ENCODE peak calls at places on chromosomes 4 and X, in ten cellular contexts. One of them, this sample, is unnamed.

GRCh38 chrX:40834225-40834624 is 98.9 kb upstream of the MED14 start:
- DNase-seq in neuronal stem cell: no peak
- DNase-seq in neural progenitor cell: no peak
- DNase-seq in CD8-positive, alpha-beta memory T cell: no peak
- DNase-seq in endothelial cell of umbilical vein: no peak
- DNase-seq in PC-9: no peak
- DNase-seq in ascending aorta: no peak
- DNase-seq in right cardiac atrium: no peak
- DNase-seq in breast epithelium: no peak
- DNase-seq in transverse colon: no peak
- DNase-seq in this sample: no peak

GRCh38 chrX:2572740-2573139 is 72.0 kb upstream of the DHRSX start:
- DNase-seq in neuronal stem cell: no peak
- DNase-seq in endothelial cell of umbilical vein: no peak
- DNase-seq in ascending aorta: no peak
- DNase-seq in PC-9: peak; percentile 66
- DNase-seq in transverse colon: no peak
- DNase-seq in CD8-positive, alpha-beta memory T cell: no peak
- DNase-seq in breast epithelium: no peak
- DNase-seq in neural progenitor cell: peak; percentile 22
- DNase-seq in right cardiac atrium: no peak
- DNase-seq in this sample: no peak

GRCh38 chrX:78106651-78106986 is 2.6 kb downstream of the PGK1 start:
- DNase-seq in PC-9: no peak
- DNase-seq in transverse colon: no peak
- DNase-seq in breast epithelium: no peak
- DNase-seq in neural progenitor cell: no peak
- DNase-seq in ascending aorta: no peak
- DNase-seq in CD8-positive, alpha-beta memory T cell: no peak
- DNase-seq in right cardiac atrium: no peak
- DNase-seq in endothelial cell of umbilical vein: peak; percentile 10
- DNase-seq in neuronal stem cell: no peak
- DNase-seq in this sample: no peak

GRCh38 chr4:183337349-183337748 is 15.1 kb upstream of the CLDN24 start:
- DNase-seq in breast epithelium: no peak
- DNase-seq in transverse colon: no peak
- DNase-seq in neural progenitor cell: no peak
- DNase-seq in neuronal stem cell: no peak
- DNase-seq in right cardiac atrium: no peak
- DNase-seq in endothelial cell of umbilical vein: no peak
- DNase-seq in PC-9: no peak
- DNase-seq in ascending aorta: peak; percentile 49
- DNase-seq in CD8-positive, alpha-beta memory T cell: no peak
- DNase-seq in this sample: no peak

GRCh38 chrX:78104447-78105176 is 564 bp downstream of the PGK1 start:
- DNase-seq in CD8-positive, alpha-beta memory T cell: peak; percentile 49
- DNase-seq in breast epithelium: peak; percentile 23
- DNase-seq in transverse colon: peak; percentile 70
- DNase-seq in neuronal stem cell: no peak
- DNase-seq in endothelial cell of umbilical vein: peak; percentile 34
- DNase-seq in right cardiac atrium: peak; percentile 66
- DNase-seq in PC-9: peak; percentile 71
- DNase-seq in ascending aorta: peak; percentile 74
- DNase-seq in neural progenitor cell: peak; percentile 32
- DNase-seq in this sample: peak; percentile 49

GRCh38 chr4:31370866-31371465 is 650.8 kb downstream of the PCDH7 start:
- DNase-seq in PC-9: no peak
- DNase-seq in transverse colon: no peak
- DNase-seq in breast epithelium: no peak
- DNase-seq in neuronal stem cell: peak; percentile 39
- DNase-seq in neural progenitor cell: peak; percentile 65
- DNase-seq in ascending aorta: no peak
- DNase-seq in right cardiac atrium: no peak
- DNase-seq in CD8-positive, alpha-beta memory T cell: no peak
- DNase-seq in endothelial cell of umbilical vein: peak; percentile 60
- DNase-seq in this sample: no peak

GRCh38 chr4:90845777-90846176 is 718.6 kb downstream of the CCSER1 start:
- DNase-seq in neural progenitor cell: no peak
- DNase-seq in neuronal stem cell: no peak
- DNase-seq in endothelial cell of umbilical vein: peak; percentile 64
- DNase-seq in right cardiac atrium: no peak
- DNase-seq in transverse colon: no peak
- DNase-seq in ascending aorta: no peak
- DNase-seq in CD8-positive, alpha-beta memory T cell: no peak
- DNase-seq in PC-9: no peak
- DNase-seq in breast epithelium: no peak
- DNase-seq in this sample: no peak

GRCh38 chrX:1488141-1488540 is 35.4 kb upstream of the ASMTL start:
- DNase-seq in neural progenitor cell: no peak
- DNase-seq in neuronal stem cell: no peak
- DNase-seq in breast epithelium: no peak
- DNase-seq in transverse colon: no peak
- DNase-seq in ascending aorta: peak; percentile 22
- DNase-seq in endothelial cell of umbilical vein: no peak
- DNase-seq in PC-9: no peak
- DNase-seq in CD8-positive, alpha-beta memory T cell: no peak
- DNase-seq in right cardiac atrium: no peak
- DNase-seq in this sample: peak; percentile 11

GRCh38 chr4:83237591-83237990 is 47.0 kb downstream of the COQ2 start:
- DNase-seq in right cardiac atrium: no peak
- DNase-seq in transverse colon: no peak
- DNase-seq in ascending aorta: no peak
- DNase-seq in CD8-positive, alpha-beta memory T cell: no peak
- DNase-seq in PC-9: no peak
- DNase-seq in endothelial cell of umbilical vein: no peak
- DNase-seq in neuronal stem cell: no peak
- DNase-seq in breast epithelium: no peak
- DNase-seq in neural progenitor cell: no peak
- DNase-seq in this sample: no peak

GRCh38 chr4:69485130-69485529 is 10.6 kb downstream of the UGT2B4 start:
- DNase-seq in PC-9: no peak
- DNase-seq in ascending aorta: no peak
- DNase-seq in breast epithelium: no peak
- DNase-seq in right cardiac atrium: no peak
- DNase-seq in transverse colon: no peak
- DNase-seq in endothelial cell of umbilical vein: no peak
- DNase-seq in neural progenitor cell: no peak
- DNase-seq in neuronal stem cell: no peak
- DNase-seq in CD8-positive, alpha-beta memory T cell: no peak
- DNase-seq in this sample: no peak

DNA sequence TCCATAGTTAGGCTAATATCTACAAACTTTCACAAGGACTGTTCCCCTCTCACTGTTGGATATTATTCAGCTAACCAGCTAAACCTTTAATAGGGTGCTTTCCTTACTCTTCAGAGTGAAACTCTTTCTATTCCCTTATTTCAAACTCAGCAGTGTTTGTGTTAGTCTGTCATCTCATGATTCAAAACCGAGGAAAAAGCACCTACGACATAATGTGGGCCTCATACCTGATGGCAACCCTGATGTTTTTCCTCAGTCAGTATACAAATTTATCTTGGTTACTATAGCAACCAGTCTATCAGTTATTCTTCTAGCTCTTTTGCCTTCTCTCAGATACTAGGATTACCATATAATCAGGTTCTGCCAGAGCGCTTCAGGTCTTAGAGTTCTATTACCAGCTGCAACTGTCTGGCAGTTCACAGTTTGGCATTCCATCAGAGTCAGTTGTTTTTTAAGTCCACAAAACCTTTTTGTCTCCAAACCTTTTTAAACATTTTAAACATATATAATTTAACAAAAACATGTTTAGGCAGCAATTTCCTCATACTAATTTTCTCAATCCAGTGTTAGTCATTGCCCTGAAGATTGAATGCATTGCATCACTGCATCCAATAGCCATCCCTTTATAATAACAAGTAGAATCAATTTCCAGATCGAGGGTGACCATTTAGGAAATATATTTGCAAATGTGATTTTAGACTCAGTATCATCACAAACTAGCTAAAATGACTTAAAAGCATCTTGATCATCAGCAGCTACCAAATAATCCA is 7.4 kb downstream of the WDR44 start:
- DNase-seq in PC-9: no peak
- DNase-seq in neural progenitor cell: no peak
- DNase-seq in CD8-positive, alpha-beta memory T cell: no peak
- DNase-seq in neuronal stem cell: no peak
- DNase-seq in ascending aorta: no peak
- DNase-seq in right cardiac atrium: no peak
- DNase-seq in endothelial cell of umbilical vein: no peak
- DNase-seq in breast epithelium: no peak
- DNase-seq in transverse colon: no peak
- DNase-seq in this sample: no peak
- H3K4me1 ChIP-seq in PC-9: peaks cover 44% of the 10 kb centered on the region
- H3K4me1 ChIP-seq in neural progenitor cell: peaks cover 6% of the 10 kb centered on the region
- H3K4me1 ChIP-seq in CD8-positive, alpha-beta memory T cell: peaks cover 35% of the 10 kb centered on the region
- H3K4me1 ChIP-seq in neuronal stem cell: peaks cover 3% of the 10 kb centered on the region
- H3K4me1 ChIP-seq in ascending aorta: peaks cover 4% of the 10 kb centered on the region
- H3K4me1 ChIP-seq in right cardiac atrium: peaks cover 2% of the 10 kb centered on the region
- H3K4me1 ChIP-seq in endothelial cell of umbilical vein: peaks cover 49% of the 10 kb centered on the region
- H3K4me1 ChIP-seq in breast epithelium: no peaks in the 10 kb centered on the region
- H3K4me1 ChIP-seq in transverse colon: no peaks in the 10 kb centered on the region
- H3K4me1 ChIP-seq in this sample: no peaks in the 10 kb centered on the region

GRCh38 chrX:38117485-38117884 is 103.2 kb downstream of the SRPX start:
- DNase-seq in breast epithelium: no peak
- DNase-seq in ascending aorta: no peak
- DNase-seq in neuronal stem cell: no peak
- DNase-seq in right cardiac atrium: peak; percentile 25
- DNase-seq in PC-9: no peak
- DNase-seq in neural progenitor cell: no peak
- DNase-seq in transverse colon: no peak
- DNase-seq in endothelial cell of umbilical vein: peak; percentile 1
- DNase-seq in CD8-positive, alpha-beta memory T cell: no peak
- DNase-seq in this sample: no peak

GRCh38 chrX:38112566-38112965 is 106.2 kb downstream of the SYTL5 start:
- DNase-seq in breast epithelium: no peak
- DNase-seq in transverse colon: no peak
- DNase-seq in endothelial cell of umbilical vein: no peak
- DNase-seq in neuronal stem cell: no peak
- DNase-seq in ascending aorta: no peak
- DNase-seq in neural progenitor cell: no peak
- DNase-seq in PC-9: no peak
- DNase-seq in right cardiac atrium: no peak
- DNase-seq in CD8-positive, alpha-beta memory T cell: no peak
- DNase-seq in this sample: no peak

GRCh38 chrX:38111196-38111595 is 104.8 kb downstream of the SYTL5 start:
- DNase-seq in endothelial cell of umbilical vein: no peak
- DNase-seq in neuronal stem cell: no peak
- DNase-seq in breast epithelium: no peak
- DNase-seq in ascending aorta: no peak
- DNase-seq in PC-9: no peak
- DNase-seq in neural progenitor cell: no peak
- DNase-seq in right cardiac atrium: no peak
- DNase-seq in CD8-positive, alpha-beta memory T cell: no peak
- DNase-seq in transverse colon: no peak
- DNase-seq in this sample: no peak

DNA sequence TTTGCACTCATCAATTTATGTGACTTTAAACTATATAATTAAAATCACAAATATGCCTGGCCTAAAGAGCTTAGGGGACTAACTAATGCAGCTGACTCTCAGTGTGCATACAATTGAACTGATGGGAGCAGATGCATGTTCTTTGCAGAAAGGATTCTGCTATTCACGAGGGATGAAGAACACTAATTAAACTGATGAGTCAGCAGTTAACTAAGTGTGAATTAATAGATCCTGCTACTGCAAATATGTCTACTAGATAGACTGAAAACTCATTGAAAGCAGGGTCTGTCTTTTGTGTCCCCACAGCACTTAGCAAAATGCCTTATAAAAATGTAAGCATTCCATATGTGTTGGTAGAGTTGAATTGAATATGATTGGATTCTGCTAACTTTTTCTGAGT is 104.0 kb downstream of the SRPX start:
- DNase-seq in neural progenitor cell: no peak
- DNase-seq in endothelial cell of umbilical vein: no peak
- DNase-seq in transverse colon: no peak
- DNase-seq in right cardiac atrium: no peak
- DNase-seq in PC-9: no peak
- DNase-seq in CD8-positive, alpha-beta memory T cell: no peak
- DNase-seq in ascending aorta: no peak
- DNase-seq in neuronal stem cell: no peak
- DNase-seq in breast epithelium: no peak
- DNase-seq in this sample: no peak
- H3K4me1 ChIP-seq in neural progenitor cell: no peaks in the 10 kb centered on the region
- H3K4me1 ChIP-seq in endothelial cell of umbilical vein: no peaks in the 10 kb centered on the region
- H3K4me1 ChIP-seq in transverse colon: no peaks in the 10 kb centered on the region
- H3K4me1 ChIP-seq in right cardiac atrium: no peaks in the 10 kb centered on the region
- H3K4me1 ChIP-seq in PC-9: no peaks in the 10 kb centered on the region
- H3K4me1 ChIP-seq in CD8-positive, alpha-beta memory T cell: no peaks in the 10 kb centered on the region
- H3K4me1 ChIP-seq in ascending aorta: no peaks in the 10 kb centered on the region
- H3K4me1 ChIP-seq in neuronal stem cell: no peaks in the 10 kb centered on the region
- H3K4me1 ChIP-seq in breast epithelium: no peaks in the 10 kb centered on the region
- H3K4me1 ChIP-seq in this sample: no peaks in the 10 kb centered on the region

DNA sequence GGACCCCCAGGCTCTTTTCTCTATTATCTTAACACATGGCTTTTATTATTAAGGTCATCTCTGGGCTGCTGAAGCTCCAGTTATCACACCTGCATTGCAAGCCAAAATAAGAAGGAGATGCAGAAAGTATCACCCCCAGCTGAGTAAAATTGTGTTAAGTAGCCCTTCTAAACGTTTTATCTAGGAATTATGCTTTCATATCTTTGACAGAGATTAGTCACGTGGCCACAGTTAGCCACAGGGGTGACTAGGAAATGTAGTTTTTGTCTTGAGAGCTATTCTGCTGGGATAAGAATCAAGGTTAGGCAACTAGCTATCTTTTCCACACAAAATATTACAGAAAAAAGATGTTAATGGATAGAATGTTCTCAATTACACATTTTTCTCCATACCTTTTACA is 102.1 kb downstream of the ANXA3 start:
- DNase-seq in neuronal stem cell: no peak
- DNase-seq in ascending aorta: no peak
- DNase-seq in breast epithelium: no peak
- DNase-seq in transverse colon: no peak
- DNase-seq in right cardiac atrium: no peak
- DNase-seq in neural progenitor cell: no peak
- DNase-seq in CD8-positive, alpha-beta memory T cell: no peak
- DNase-seq in endothelial cell of umbilical vein: peak; percentile 44
- DNase-seq in PC-9: no peak
- DNase-seq in this sample: no peak
- H3K4me1 ChIP-seq in neuronal stem cell: no peaks in the 10 kb centered on the region
- H3K4me1 ChIP-seq in ascending aorta: no peaks in the 10 kb centered on the region
- H3K4me1 ChIP-seq in breast epithelium: peaks cover 3% of the 10 kb centered on the region
- H3K4me1 ChIP-seq in transverse colon: no peaks in the 10 kb centered on the region
- H3K4me1 ChIP-seq in right cardiac atrium: peaks cover 2% of the 10 kb centered on the region
- H3K4me1 ChIP-seq in neural progenitor cell: no peaks in the 10 kb centered on the region
- H3K4me1 ChIP-seq in CD8-positive, alpha-beta memory T cell: peaks cover 17% of the 10 kb centered on the region
- H3K4me1 ChIP-seq in endothelial cell of umbilical vein: peaks cover 52% of the 10 kb centered on the region
- H3K4me1 ChIP-seq in PC-9: peaks cover 35% of the 10 kb centered on the region
- H3K4me1 ChIP-seq in this sample: no peaks in the 10 kb centered on the region

DNA sequence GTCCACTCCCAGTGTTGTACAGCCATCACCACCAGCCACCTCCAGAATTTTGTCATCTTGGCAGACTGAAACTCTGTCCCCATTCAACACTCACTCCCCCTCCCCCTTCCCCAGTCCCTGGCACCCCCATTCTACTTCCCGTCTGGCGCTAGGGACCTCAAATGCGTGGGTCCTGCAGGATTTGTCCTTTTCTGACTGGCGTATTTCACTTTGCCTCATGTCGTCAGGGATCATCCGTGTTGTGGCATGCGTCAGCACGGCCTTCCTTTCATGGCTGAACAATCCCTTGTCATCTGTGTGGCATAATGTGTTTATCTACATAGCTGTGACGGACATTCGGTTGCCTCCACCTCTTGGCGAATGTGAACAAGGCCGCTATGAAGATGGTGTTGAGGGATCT is 5.5 kb downstream of the TADA2B start:
- DNase-seq in transverse colon: no peak
- DNase-seq in breast epithelium: no peak
- DNase-seq in ascending aorta: no peak
- DNase-seq in neural progenitor cell: no peak
- DNase-seq in right cardiac atrium: no peak
- DNase-seq in endothelial cell of umbilical vein: no peak
- DNase-seq in neuronal stem cell: no peak
- DNase-seq in CD8-positive, alpha-beta memory T cell: no peak
- DNase-seq in PC-9: no peak
- DNase-seq in this sample: no peak
- H3K4me1 ChIP-seq in transverse colon: peaks cover 19% of the 10 kb centered on the region
- H3K4me1 ChIP-seq in breast epithelium: peaks cover 4% of the 10 kb centered on the region
- H3K4me1 ChIP-seq in ascending aorta: peaks cover 20% of the 10 kb centered on the region
- H3K4me1 ChIP-seq in neural progenitor cell: peaks cover 5% of the 10 kb centered on the region
- H3K4me1 ChIP-seq in right cardiac atrium: peaks cover 11% of the 10 kb centered on the region
- H3K4me1 ChIP-seq in endothelial cell of umbilical vein: peaks cover 9% of the 10 kb centered on the region
- H3K4me1 ChIP-seq in neuronal stem cell: peaks cover 11% of the 10 kb centered on the region
- H3K4me1 ChIP-seq in CD8-positive, alpha-beta memory T cell: peaks cover 51% of the 10 kb centered on the region
- H3K4me1 ChIP-seq in PC-9: peaks cover 8% of the 10 kb centered on the region
- H3K4me1 ChIP-seq in this sample: peaks cover 16% of the 10 kb centered on the region

This sample was measured in Peyer's patch.